ENCODE peak calls at places on chromosomes 3 and 15, in ten cellular contexts. G is foreskin keratinocyte; W is right cardiac atrium; D is astrocyte; O is brain microvascular endothelial cell; P is CD8-positive, alpha-beta T cell; H is CD8-positive, alpha-beta memory T cell; Z is mesenchymal stem cell; T is PC-9; X is H9. I is an unnamed sample.

GRCh38 chr15:81256916-81257315 is 60.2 kb downstream of the IL16 start:
- DNase-seq in O (no peak), D (peak), X (no peak), T (no peak), P (no peak), G (no peak), H (no peak), Z (peak), W (no peak), I (no peak)

GRCh38 chr3:53137835-53138446 is 7.7 kb upstream of the RFT1 start:
- DNase-seq in P (no peak), G (no peak), D (no peak), X (no peak), W (no peak), H (no peak), T (peak), Z (peak), O (no peak), I (no peak)

GRCh38 chr3:126352476-126353454 is 4.4 kb downstream of the KLF15 start:
- DNase-seq in X (no peak), P (no peak), G (no peak), O (peak), T (no peak), H (no peak), W (peak), D (no peak), Z (no peak), I (no peak)

GRCh38 chr15:60507596-60508424 is 28.9 kb upstream of the ICE2 start:
- DNase-seq in G (no peak), W (no peak), Z (peak), T (no peak), H (peak), D (peak), O (peak), P (peak), X (peak), I (peak)

GRCh38 chr3:159948423-159949140 is 40.1 kb upstream of the IL12A start:
- DNase-seq in T (no peak), Z (no peak), D (peak), P (no peak), H (no peak), G (no peak), W (no peak), O (peak), X (no peak), I (no peak)

GRCh38 chr3:78322780-78323179 is 1282.9 kb downstream of the ROBO2 start:
- DNase-seq in X (no peak), O (no peak), D (no peak), Z (no peak), W (no peak), T (no peak), P (no peak), H (no peak), G (no peak), I (peak)

GRCh38 chr3:100558233-100558632 is 51.2 kb upstream of the ADGRG7 start:
- DNase-seq in T (no peak), Z (no peak), G (no peak), X (no peak), O (no peak), W (no peak), D (no peak), P (no peak), H (no peak), I (no peak)

GRCh38 chr15:51366911-51367310 is 25.5 kb downstream of the GLDN start:
- DNase-seq in O (no peak), Z (peak), D (peak), H (no peak), T (peak), W (peak), G (no peak), X (no peak), P (no peak), I (no peak)

GRCh38 chr15:38854506-38854905 is 289.9 kb upstream of the RASGRP1 start:
- DNase-seq in D (no peak), X (no peak), O (no peak), T (no peak), W (no peak), H (no peak), P (no peak), Z (no peak), G (peak), I (no peak)

GRCh38 chr3:32593903-32594525 is 23.4 kb upstream of the DYNC1LI1 start:
- DNase-seq in G (peak), Z (no peak), D (peak), T (no peak), W (no peak), H (no peak), X (no peak), O (no peak), P (no peak), I (no peak)

GRCh38 chr3:77259701-77260100 is 219.8 kb downstream of the ROBO2 start:
- DNase-seq in X (no peak), O (no peak), P (no peak), T (no peak), D (no peak), G (no peak), Z (no peak), W (no peak), H (no peak), I (no peak)

GRCh38 chr3:143436231-143436930 is 316.8 kb downstream of the CHST2 start:
- DNase-seq in W (no peak), P (no peak), D (peak), H (no peak), G (no peak), T (no peak), O (no peak), X (no peak), Z (peak), I (no peak)

GRCh38 chr3:114318295-114318694 is 24.5 kb downstream of the TIGIT start:
- DNase-seq in D (no peak), O (no peak), T (no peak), W (no peak), P (no peak), H (no peak), Z (no peak), X (no peak), G (no peak), I (no peak)

GRCh38 chr15:99412082-99412481 is 153.7 kb upstream of the MEF2A start:
- DNase-seq in X (no peak), H (no peak), D (no peak), T (no peak), G (no peak), Z (no peak), O (no peak), P (no peak), W (no peak), I (no peak)

GRCh38 chr3:181458857-181459256 is 252.9 kb upstream of the SOX2 start:
- DNase-seq in H (no peak), W (no peak), T (no peak), X (no peak), O (no peak), G (no peak), P (no peak), Z (no peak), D (peak), I (no peak)

GRCh38 chr15:74408385-74408784 is 25.4 kb downstream of the SEMA7A start:
- DNase-seq in O (no peak), X (no peak), W (no peak), T (no peak), P (no peak), H (no peak), G (no peak), Z (no peak), D (no peak), I (no peak)

GRCh38 chr3:24242012-24242698 is 252.5 kb downstream of the THRB start:
- DNase-seq in W (no peak), G (peak), P (no peak), O (peak), T (peak), H (no peak), D (peak), X (no peak), Z (peak), I (no peak)

GRCh38 chr3:8279476-8279875 is 222.1 kb upstream of the LMCD1 start:
- DNase-seq in O (no peak), T (no peak), W (no peak), H (no peak), Z (no peak), D (no peak), G (no peak), P (no peak), X (peak), I (no peak)

GRCh38 chr3:71444861-71445259 is 138.7 kb downstream of the FOXP1 start:
- DNase-seq in D (no peak), Z (no peak), X (no peak), G (no peak), W (no peak), H (no peak), P (no peak), O (no peak), T (no peak), I (no peak)

GRCh38 chr15:28147827-28148226 is 48.7 kb upstream of the OCA2 start:
- DNase-seq in W (no peak), G (no peak), T (no peak), X (no peak), Z (peak), H (no peak), O (peak), P (no peak), D (no peak), I (no peak)

GRCh38 chr3:186534113-186534669 is 10.0 kb downstream of the CRYGS start:
- DNase-seq in X (no peak), T (no peak), P (no peak), G (no peak), W (no peak), D (no peak), Z (no peak), H (peak), O (no peak), I (no peak)

GRCh38 chr3:32082727-32083126 is 23.7 kb upstream of the GPD1L start:
- DNase-seq in D (peak), Z (peak), W (no peak), G (no peak), P (no peak), H (no peak), T (no peak), O (no peak), X (no peak), I (no peak)

GRCh38 chr15:67144609-67145306 is 79.4 kb downstream of the SMAD3 start:
- DNase-seq in W (peak), G (no peak), Z (peak), H (no peak), P (no peak), O (peak), X (peak), D (peak), T (peak), I (peak)

GRCh38 chr3:29281265-29282228 is 676 bp downstream of the RBMS3 start:
- DNase-seq in D (peak), O (peak), H (no peak), G (peak), Z (peak), P (no peak), X (peak), W (peak), T (no peak), I (no peak)

GRCh38 chr15:47571241-47571640 is 146.1 kb upstream of the SEMA6D start:
- DNase-seq in O (no peak), W (no peak), P (no peak), Z (no peak), H (no peak), X (no peak), T (no peak), D (peak), G (no peak), I (no peak)

GRCh38 chr3:45872569-45872968 is 13.8 kb upstream of the CCR9 start:
- DNase-seq in G (no peak), X (no peak), P (no peak), O (no peak), Z (no peak), H (no peak), D (no peak), T (no peak), W (no peak), I (no peak)

GRCh38 chr3:25433868-25434267 is 5.8 kb downstream of the RARB start:
- DNase-seq in G (no peak), W (peak), Z (no peak), P (no peak), D (no peak), T (no peak), H (no peak), X (no peak), O (peak), I (no peak)

GRCh38 chr3:184174278-184174645 is 393 bp upstream of the AP2M1 start:
- DNase-seq in O (no peak), G (no peak), T (no peak), Z (no peak), P (no peak), H (no peak), X (no peak), W (no peak), D (no peak), I (no peak)

GRCh38 chr3:184175506-184175905 is 851 bp downstream of the AP2M1 start:
- DNase-seq in H (no peak), G (no peak), T (no peak), O (no peak), X (no peak), D (no peak), P (no peak), Z (peak), W (no peak), I (no peak)

GRCh38 chr3:184173374-184173722 is 1.3 kb upstream of the AP2M1 start:
- DNase-seq in P (no peak), D (no peak), W (no peak), H (no peak), X (no peak), Z (no peak), T (no peak), O (no peak), G (no peak), I (no peak)

GRCh38 chr3:184175981-184176376 is 1.3 kb downstream of the AP2M1 start:
- DNase-seq in Z (no peak), D (no peak), T (no peak), W (no peak), H (no peak), O (no peak), X (no peak), G (no peak), P (no peak), I (no peak)

GRCh38 chr3:184174646-184175492 is at the start of gene AP2M1:
- DNase-seq in P (peak), T (peak), X (peak), W (peak), Z (peak), G (peak), O (peak), H (peak), D (peak), I (peak)
- H3K27ac ChIP-seq in P (peak), T (peak), X (peak), W (peak), Z (peak), G (peak), O (peak), H (peak), D (peak), I (no peak)

GRCh38 chr3:112817782-112818181 is 28.9 kb downstream of the CD200R1L start:
- DNase-seq in O (no peak), G (no peak), D (no peak), Z (no peak), T (no peak), H (no peak), W (no peak), X (no peak), P (no peak), I (no peak)
- H3K27ac ChIP-seq in O (no peak), G (no peak), D (no peak), Z (no peak), T (peak), H (no peak), W (no peak), X (no peak), P (no peak), I (no peak)

GRCh38 chr3:195889843-195890407 is 18.4 kb downstream of the TNK2 start:
- DNase-seq in D (no peak), W (no peak), T (no peak), H (no peak), X (no peak), G (no peak), P (no peak), Z (no peak), O (no peak), I (no peak)
- H3K27ac ChIP-seq in D (no peak), W (no peak), T (no peak), H (no peak), X (no peak), G (no peak), P (no peak), Z (no peak), O (no peak), I (no peak)

DNA sequence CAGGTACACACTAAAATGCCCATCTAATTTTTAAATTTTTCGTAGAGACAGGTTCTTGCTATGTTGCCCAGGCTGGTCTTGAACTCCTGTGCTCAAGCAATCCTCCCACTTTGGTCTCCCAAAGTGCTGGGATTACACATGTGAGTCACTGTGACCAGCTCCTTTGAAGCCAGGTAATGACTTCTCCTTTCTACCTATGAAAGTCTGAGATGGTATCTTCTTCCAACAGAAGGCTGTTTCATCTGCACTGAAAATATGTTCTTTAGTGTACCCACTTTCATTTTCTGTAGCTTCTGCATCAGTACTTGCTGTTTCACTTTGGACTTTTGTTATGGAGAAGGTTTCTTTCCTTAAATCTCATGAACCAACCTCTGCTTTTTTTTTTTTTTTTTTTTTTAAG is 8.8 kb downstream of the OIP5 start:
- DNase-seq in W (no peak), X (no peak), O (no peak), T (no peak), H (no peak), G (no peak), P (no peak), D (no peak), Z (no peak), I (no peak)
- H3K27ac ChIP-seq in W (no peak), X (no peak), O (no peak), T (no peak), H (no peak), G (no peak), P (no peak), D (no peak), Z (no peak), I (no peak)

GRCh38 chr3:105354429-105354828 is 12.3 kb upstream of the ALCAM start:
- DNase-seq in T (no peak), O (no peak), H (no peak), P (no peak), Z (peak), D (no peak), G (no peak), X (peak), W (no peak), I (no peak)

GRCh38 chr3:105353485-105354161 is 13.1 kb upstream of the ALCAM start:
- DNase-seq in H (no peak), T (peak), O (no peak), D (peak), X (peak), W (peak), Z (peak), G (no peak), P (no peak), I (no peak)

GRCh38 chr3:105351821-105352220 is 14.9 kb upstream of the ALCAM start:
- DNase-seq in T (peak), Z (peak), O (no peak), H (no peak), P (no peak), X (no peak), D (peak), W (no peak), G (peak), I (no peak)

GRCh38 chr3:105355355-105356063 is 11.2 kb upstream of the ALCAM start:
- DNase-seq in Z (peak), T (no peak), D (peak), H (no peak), P (no peak), X (no peak), G (peak), W (no peak), O (no peak), I (no peak)

DNA sequence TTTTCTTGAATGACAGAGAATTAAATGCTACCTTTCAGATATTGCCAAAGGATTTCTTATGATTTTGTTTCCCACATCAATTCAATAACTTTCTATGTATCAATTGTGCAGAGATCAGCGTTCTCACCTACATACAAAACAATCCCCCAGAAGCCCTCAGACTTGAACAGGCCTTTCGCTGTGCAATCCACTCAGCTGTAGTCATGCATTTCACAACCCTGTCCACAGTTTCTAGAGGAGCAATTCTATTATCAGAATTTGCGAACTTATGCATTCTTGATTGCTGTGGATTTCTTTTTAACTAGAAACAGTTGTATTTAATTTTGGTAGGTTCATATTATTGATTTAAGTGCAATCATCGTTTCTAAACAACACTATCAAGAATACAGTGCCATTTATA is 13.7 kb upstream of the ALCAM start:
- DNase-seq in T (no peak), H (no peak), W (no peak), X (no peak), D (no peak), Z (peak), O (no peak), P (no peak), G (no peak), I (no peak)
- H3K27ac ChIP-seq in T (no peak), H (no peak), W (no peak), X (no peak), D (peak), Z (peak), O (no peak), P (no peak), G (no peak), I (no peak)

GRCh38 chr3:119637679-119638525 is 22.5 kb downstream of the POPDC2 start:
- DNase-seq in T (peak), P (no peak), X (no peak), G (peak), D (peak), O (peak), W (no peak), H (no peak), Z (peak), I (no peak)

GRCh38 chr3:119635719-119636118 is 24.7 kb downstream of the POPDC2 start:
- DNase-seq in Z (no peak), X (no peak), W (no peak), D (no peak), O (no peak), H (no peak), G (no peak), T (no peak), P (no peak), I (no peak)

GRCh38 chr3:119632829-119633228 is 27.6 kb downstream of the POPDC2 start:
- DNase-seq in Z (no peak), H (no peak), O (no peak), W (no peak), D (no peak), P (no peak), T (no peak), G (no peak), X (no peak), I (no peak)

GRCh38 chr3:119636891-119637611 is 23.3 kb downstream of the POPDC2 start:
- DNase-seq in D (no peak), G (no peak), X (no peak), T (no peak), Z (peak), O (no peak), W (no peak), P (no peak), H (no peak), I (no peak)

GRCh38 chr3:119636194-119636593 is 24.2 kb downstream of the POPDC2 start:
- DNase-seq in H (no peak), X (no peak), P (no peak), G (no peak), W (no peak), T (no peak), O (no peak), Z (peak), D (peak), I (no peak)
- H3K27ac ChIP-seq in H (no peak), X (no peak), P (no peak), G (no peak), W (peak), T (no peak), O (peak), Z (no peak), D (no peak), I (no peak)

GRCh38 chr3:145175626-145176025 is 985.4 kb downstream of the PLOD2 start:
- DNase-seq in P (no peak), T (no peak), X (no peak), Z (no peak), G (no peak), H (no peak), D (no peak), O (no peak), W (no peak), I (no peak)

DNA sequence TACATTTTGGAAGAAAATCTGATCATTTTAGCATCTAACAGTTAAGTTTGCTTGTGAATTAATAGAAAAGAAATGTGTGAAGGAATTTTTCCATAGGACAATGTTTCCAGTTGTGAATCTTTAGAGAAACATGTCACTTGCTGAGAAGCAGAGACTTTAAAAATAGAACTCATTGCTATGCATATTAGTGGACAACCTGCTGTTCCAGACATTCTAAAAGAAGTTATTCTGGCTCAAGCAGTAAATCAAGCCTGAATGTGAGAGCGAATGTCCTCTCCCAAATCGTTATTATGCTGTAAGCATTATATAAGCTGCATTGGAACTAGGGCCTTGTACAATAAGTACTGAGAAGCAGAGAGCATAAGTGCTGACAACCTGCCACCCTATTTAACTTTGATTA is 990.9 kb downstream of the PLOD2 start:
- DNase-seq in G (no peak), H (no peak), O (no peak), D (no peak), Z (no peak), X (no peak), T (no peak), W (no peak), P (no peak), I (no peak)
- H3K27ac ChIP-seq in G (no peak), H (no peak), O (no peak), D (no peak), Z (no peak), X (no peak), T (no peak), W (no peak), P (no peak), I (no peak)